ENCODE peak calls at places on chromosomes 6 and 20, in nine cellular contexts. V, E, W, F, G, S, A, Q and Y are unnamed samples.

GRCh38 chr20:22763257-22763906 is 179.0 kb upstream of the FOXA2 start:
- DNase-seq in G (no peak), A (no peak), Q (peak), V (no peak), E (no peak), S (no peak), W (no peak), F (no peak), Y (peak)

GRCh38 chr6:94376876-94377275 is 957.5 kb upstream of the EPHA7 start:
- DNase-seq in A (no peak), W (no peak), V (no peak), F (no peak), Q (no peak), S (no peak), G (no peak), E (no peak), Y (no peak)

GRCh38 chr6:33070909-33071308 is 2.5 kb downstream of the HLA-DPA1 start:
- DNase-seq in G (no peak), V (no peak), F (no peak), S (no peak), E (no peak), W (no peak), Q (no peak), A (no peak), Y (no peak)

GRCh38 chr6:108492131-108492766 is 68.5 kb upstream of the FOXO3 start:
- DNase-seq in Q (peak), V (peak), G (peak), W (peak), A (peak), S (peak), F (no peak), E (peak), Y (no peak)

GRCh38 chr20:8073024-8073832 is 53.7 kb upstream of the TMX4 start:
- DNase-seq in E (peak), Q (peak), A (peak), V (peak), W (no peak), G (peak), S (no peak), F (peak), Y (peak)

GRCh38 chr6:134943567-134944111 is 6.3 kb downstream of the ALDH8A1 start:
- DNase-seq in S (no peak), V (no peak), G (no peak), A (no peak), F (no peak), Q (no peak), W (no peak), E (no peak), Y (no peak)

GRCh38 chr20:57440678-57441509 is 49.7 kb downstream of the RBM38 start:
- DNase-seq in W (no peak), Q (no peak), G (peak), S (no peak), V (no peak), F (no peak), A (peak), E (peak), Y (no peak)

GRCh38 chr20:64044484-64045247 is 4.8 kb downstream of the SOX18 start:
- DNase-seq in E (peak), F (no peak), Q (peak), W (no peak), A (no peak), S (no peak), V (no peak), G (no peak), Y (no peak)

GRCh38 chr20:1327241-1327653 is 1.7 kb downstream of the SDCBP2 start:
- DNase-seq in V (no peak), A (peak), S (peak), W (no peak), E (peak), G (no peak), F (no peak), Q (peak), Y (no peak)

GRCh38 chr6:103672169-103672568 is 1187.5 kb downstream of the HACE1 start:
- DNase-seq in F (peak), S (no peak), G (peak), W (no peak), V (no peak), Q (no peak), A (no peak), E (peak), Y (peak)

GRCh38 chr20:25148181-25148981 is 47.1 kb upstream of the ENTPD6 start:
- DNase-seq in S (no peak), V (no peak), A (peak), G (peak), W (no peak), Q (peak), E (peak), F (no peak), Y (peak)

GRCh38 chr20:32823737-32824588 is 4.2 kb downstream of the MAPRE1 start:
- DNase-seq in S (no peak), Q (no peak), W (no peak), E (peak), A (no peak), G (no peak), V (peak), F (no peak), Y (no peak)

GRCh38 chr6:30685977-30686907 is at the start of gene PPP1R18:
- DNase-seq in G (peak), W (no peak), F (no peak), A (peak), V (no peak), Q (peak), E (no peak), S (peak), Y (no peak)

GRCh38 chr6:136440187-136440582 is 110.0 kb downstream of the MAP7 start:
- DNase-seq in F (no peak), Q (no peak), E (peak), V (no peak), G (no peak), W (no peak), S (no peak), A (no peak), Y (no peak)
- H3K4me3 ChIP-seq in F (no peak), Q (no peak), E (no peak), V (no peak), G (no peak), W (no peak), S (no peak), A (no peak), Y (no peak)

GRCh38 chr6:156659317-156660198 is 117.6 kb upstream of the ARID1B start:
- DNase-seq in E (no peak), V (no peak), Q (no peak), W (no peak), G (no peak), F (no peak), A (no peak), S (no peak), Y (no peak)

GRCh38 chr6:156658596-156659316 is 118.4 kb upstream of the ARID1B start:
- DNase-seq in A (no peak), S (peak), F (no peak), V (no peak), Q (no peak), G (no peak), E (peak), W (no peak), Y (peak)

GRCh38 chr6:156658186-156658585 is 119.0 kb upstream of the ARID1B start:
- DNase-seq in F (no peak), G (no peak), Q (peak), E (peak), V (no peak), W (no peak), A (no peak), S (peak), Y (peak)

GRCh38 chr6:156660389-156660788 is 116.8 kb upstream of the ARID1B start:
- DNase-seq in A (no peak), W (no peak), E (no peak), V (no peak), G (no peak), S (no peak), F (no peak), Q (no peak), Y (no peak)

GRCh38 chr6:156662025-156662445 is 115.1 kb upstream of the ARID1B start:
- DNase-seq in V (peak), W (no peak), S (no peak), E (no peak), A (peak), Q (peak), F (peak), G (peak), Y (no peak)
- H3K4me3 ChIP-seq in V (no peak), W (no peak), S (no peak), E (no peak), A (no peak), Q (no peak), F (no peak), G (no peak), Y (no peak)

DNA sequence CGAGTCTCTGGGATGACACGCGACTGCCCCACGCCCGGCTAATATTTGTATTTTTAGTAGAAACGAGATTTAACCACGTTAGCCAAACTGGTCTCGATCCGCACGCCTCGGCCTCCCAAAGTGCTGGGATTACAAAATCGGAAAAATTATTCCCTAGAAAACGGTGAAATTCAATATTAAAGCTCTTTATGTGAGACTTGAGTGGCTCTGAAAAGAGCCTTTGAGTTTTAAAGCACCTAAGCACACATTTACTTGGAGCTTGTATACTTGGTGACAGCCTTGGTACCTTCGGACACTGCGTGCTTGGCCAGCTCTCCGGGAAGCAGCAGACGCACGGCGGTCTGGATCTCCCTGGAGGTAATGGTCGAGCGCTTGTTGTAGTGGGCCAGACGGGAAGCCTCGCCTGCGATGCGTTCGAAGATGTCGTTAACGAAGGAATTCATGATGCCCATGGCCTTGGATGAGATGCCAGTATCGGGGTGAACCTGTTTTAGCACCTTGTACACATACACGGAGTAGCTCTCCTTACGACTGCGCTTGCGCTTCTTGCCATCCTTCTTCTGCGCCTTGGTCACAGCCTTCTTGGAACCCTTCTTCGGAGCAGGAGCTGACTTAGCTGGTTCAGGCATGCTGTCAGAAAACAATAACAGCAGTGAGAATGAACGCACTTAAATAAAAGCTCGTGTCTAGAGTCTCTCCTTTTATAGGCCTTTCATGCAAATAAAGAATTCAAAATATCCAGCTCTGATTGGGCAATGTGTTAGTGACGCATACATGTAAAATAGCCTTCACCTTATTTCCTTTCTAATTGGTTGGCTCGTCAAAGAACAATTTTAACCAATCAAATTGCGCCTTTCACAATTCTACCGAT is 129.0 kb downstream of the HFE start:
- DNase-seq in W (no peak), F (peak), V (peak), Q (peak), G (peak), E (peak), S (peak), A (peak), Y (peak)
- H3K4me3 ChIP-seq in W (peak), F (peak), V (peak), Q (no peak), G (peak), E (peak), S (peak), A (no peak), Y (peak)

GRCh38 chr20:51525241-51526104 is 17.0 kb downstream of the NFATC2 start:
- DNase-seq in G (no peak), Q (peak), F (peak), V (no peak), A (peak), S (no peak), W (no peak), E (peak), Y (no peak)
- H3K4me3 ChIP-seq in G (no peak), Q (no peak), F (no peak), V (no peak), A (no peak), S (no peak), W (no peak), E (no peak), Y (no peak)

GRCh38 chr6:83514877-83515466 is 2.6 kb downstream of the PRSS35 start:
- DNase-seq in S (peak), G (peak), Q (peak), E (peak), F (peak), W (peak), A (peak), V (peak), Y (no peak)

GRCh38 chr6:83517500-83517899 is 5.2 kb downstream of the PRSS35 start:
- DNase-seq in G (peak), Q (no peak), S (no peak), E (no peak), A (no peak), V (no peak), F (no peak), W (no peak), Y (no peak)

GRCh38 chr6:83509416-83509815 is 2.9 kb upstream of the PRSS35 start:
- DNase-seq in Q (no peak), W (no peak), G (no peak), S (no peak), V (no peak), E (peak), A (no peak), F (no peak), Y (no peak)

GRCh38 chr6:83511901-83512681 is at the start of gene PRSS35:
- DNase-seq in G (peak), S (peak), F (no peak), E (peak), W (peak), A (peak), V (peak), Q (peak), Y (no peak)
- H3K4me3 ChIP-seq in G (peak), S (peak), F (no peak), E (peak), W (peak), A (no peak), V (no peak), Q (peak), Y (peak)

GRCh38 chr6:167575201-167575696 is 250.4 kb downstream of the TTLL2 start:
- DNase-seq in W (no peak), V (no peak), S (no peak), E (no peak), Q (no peak), F (no peak), A (no peak), G (no peak), Y (no peak)
- H3K4me3 ChIP-seq in W (no peak), V (no peak), S (no peak), E (no peak), Q (no peak), F (no peak), A (no peak), G (no peak), Y (no peak)

GRCh38 chr6:52365871-52366540 is 4.1 kb downstream of the PAQR8 start:
- DNase-seq in W (no peak), A (no peak), V (no peak), E (no peak), S (no peak), Q (peak), F (no peak), G (no peak), Y (no peak)
- H3K4me3 ChIP-seq in W (no peak), A (no peak), V (peak), E (no peak), S (no peak), Q (no peak), F (no peak), G (no peak), Y (no peak)

GRCh38 chr20:62622178-62622876 is 20.0 kb upstream of the SLCO4A1 start:
- DNase-seq in A (no peak), W (no peak), G (no peak), V (no peak), S (no peak), E (no peak), Q (no peak), F (no peak), Y (no peak)

GRCh38 chr20:62624325-62624690 is 18.0 kb upstream of the SLCO4A1 start:
- DNase-seq in E (no peak), V (peak), G (peak), Q (no peak), F (no peak), A (no peak), W (no peak), S (peak), Y (no peak)

GRCh38 chr20:62622877-62623487 is 19.3 kb upstream of the SLCO4A1 start:
- DNase-seq in G (no peak), E (no peak), Q (no peak), F (no peak), A (no peak), S (no peak), W (no peak), V (no peak), Y (no peak)

GRCh38 chr20:62624719-62625455 is 17.4 kb upstream of the SLCO4A1 start:
- DNase-seq in V (no peak), S (no peak), F (no peak), A (peak), W (no peak), E (no peak), Q (no peak), G (no peak), Y (no peak)

DNA sequence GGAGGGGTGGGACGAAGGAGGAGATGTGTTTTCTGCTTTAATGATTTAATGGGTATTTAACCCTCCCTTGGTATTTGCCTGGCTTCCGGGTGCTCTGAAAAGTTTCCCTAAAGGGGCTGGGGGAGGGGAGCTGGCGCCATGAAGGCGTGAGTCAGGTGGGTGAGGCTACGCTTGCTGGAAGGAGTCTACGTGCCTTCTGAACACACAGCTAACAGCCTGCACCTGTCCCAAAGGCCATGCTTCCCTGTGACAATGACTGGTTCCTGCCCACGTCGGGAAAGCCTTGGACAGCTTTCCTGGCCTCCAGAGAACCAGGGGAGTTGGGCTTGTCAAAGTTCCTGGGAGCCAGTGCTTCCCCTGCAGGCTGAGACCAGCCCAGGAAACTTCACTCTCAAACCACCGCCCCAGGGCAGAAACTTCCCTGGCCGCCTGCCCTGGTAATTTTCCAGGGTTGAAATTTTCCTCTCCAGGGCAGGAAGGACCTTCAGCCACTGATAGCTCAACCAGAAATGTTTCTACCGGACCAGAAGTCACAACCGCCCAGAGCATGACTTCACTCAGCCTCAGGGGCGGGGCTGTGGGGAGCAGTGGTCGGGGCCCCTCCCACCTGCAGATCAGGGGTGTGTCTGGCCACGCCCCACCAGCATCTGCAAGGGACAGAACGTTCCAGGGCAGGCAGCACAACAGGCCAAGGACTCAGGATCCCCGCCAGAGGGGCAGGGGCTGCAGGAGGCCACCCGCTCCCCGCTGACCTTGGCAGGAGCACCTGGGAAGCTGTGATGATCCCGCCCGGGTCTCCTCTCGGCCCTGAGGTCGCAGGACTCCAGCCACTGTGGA is 18.6 kb upstream of the SLCO4A1 start:
- DNase-seq in A (peak), E (peak), V (peak), W (peak), Q (peak), S (peak), G (peak), F (peak), Y (peak)
- H3K4me3 ChIP-seq in A (no peak), E (no peak), V (peak), W (no peak), Q (no peak), S (peak), G (peak), F (peak), Y (peak)

DNA sequence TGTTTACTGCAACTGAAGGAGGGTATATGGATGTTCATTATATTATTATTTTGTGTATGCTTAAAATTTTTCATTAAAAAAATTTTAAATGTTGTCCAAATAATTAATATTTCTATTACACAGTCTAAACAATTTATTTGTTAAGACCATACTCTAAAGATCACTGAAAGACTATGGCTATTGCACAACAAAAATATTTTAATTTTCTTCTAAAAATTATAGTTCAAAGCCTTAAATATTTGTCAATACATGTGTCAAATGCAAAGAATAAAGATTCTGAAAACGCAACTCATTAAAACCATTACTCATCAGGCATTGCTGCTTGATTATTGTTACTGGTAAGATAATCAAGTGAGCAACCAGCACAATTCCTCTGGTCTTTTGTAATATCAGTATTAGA is 2.2 kb downstream of the MMS22L start:
- DNase-seq in V (no peak), S (no peak), E (no peak), G (no peak), F (no peak), A (no peak), Q (no peak), W (no peak), Y (no peak)
- H3K4me3 ChIP-seq in V (no peak), S (peak), E (peak), G (peak), F (no peak), A (no peak), Q (no peak), W (no peak), Y (no peak)

GRCh38 chr20:21505161-21505809 is 8.6 kb downstream of the NKX2-2 start:
- DNase-seq in Q (peak), A (peak), G (peak), F (peak), V (peak), E (no peak), S (peak), W (peak), Y (no peak)
- H3K4me3 ChIP-seq in Q (no peak), A (no peak), G (peak), F (no peak), V (no peak), E (no peak), S (peak), W (peak), Y (peak)